ENCODE peak calls at places on chromosome 18, in six cellular contexts. O is SJSA1, T is left ventricle myocardium inferior, G is foreskin fibroblast, A is AG04450, I is HL-60. H is an unnamed sample.
A peak's percentile ranks its signal among the peaks of the same experiment; 100 is the strongest.

GRCh38 chr18:55510809-55511208 is 77.2 kb downstream of the TCF4 start:
- DNase-seq in I (no peak), A (peak; percentile 32), O (peak; percentile 53), T (no peak), G (peak; percentile 44), H (no peak)

GRCh38 chr18:8188196-8188595 is 421.0 kb upstream of the RAB12 start:
- DNase-seq in A (peak; percentile 67), T (no peak), G (peak; percentile 6), O (no peak), I (no peak), H (no peak)

GRCh38 chr18:54983041-54983686 is 23.9 kb upstream of the CCDC68 start:
- DNase-seq in T (no peak), I (peak; percentile 33), O (no peak), G (peak; percentile 44), A (peak; percentile 37), H (no peak)

GRCh38 chr18:340044-340443 is 72.2 kb upstream of the THOC1 start:
- DNase-seq in G (no peak), O (no peak), I (no peak), T (no peak), A (no peak), H (no peak)

GRCh38 chr18:36104749-36105148 is 24.4 kb downstream of the SLC39A6 start:
- DNase-seq in G (no peak), T (no peak), A (no peak), O (no peak), I (no peak), H (no peak)

GRCh38 chr18:70335892-70336726 is 47.3 kb downstream of the SOCS6 start:
- DNase-seq in G (no peak), O (no peak), I (no peak), T (no peak), A (no peak), H (no peak)

GRCh38 chr18:69109686-69110085 is 291.0 kb upstream of the DOK6 start:
- DNase-seq in A (no peak), O (no peak), I (no peak), T (no peak), G (no peak), H (no peak)

GRCh38 chr18:49008156-49008555 is 57.4 kb upstream of the SMAD7 start:
- DNase-seq in G (no peak), I (no peak), A (no peak), T (no peak), O (no peak), H (no peak)

DNA sequence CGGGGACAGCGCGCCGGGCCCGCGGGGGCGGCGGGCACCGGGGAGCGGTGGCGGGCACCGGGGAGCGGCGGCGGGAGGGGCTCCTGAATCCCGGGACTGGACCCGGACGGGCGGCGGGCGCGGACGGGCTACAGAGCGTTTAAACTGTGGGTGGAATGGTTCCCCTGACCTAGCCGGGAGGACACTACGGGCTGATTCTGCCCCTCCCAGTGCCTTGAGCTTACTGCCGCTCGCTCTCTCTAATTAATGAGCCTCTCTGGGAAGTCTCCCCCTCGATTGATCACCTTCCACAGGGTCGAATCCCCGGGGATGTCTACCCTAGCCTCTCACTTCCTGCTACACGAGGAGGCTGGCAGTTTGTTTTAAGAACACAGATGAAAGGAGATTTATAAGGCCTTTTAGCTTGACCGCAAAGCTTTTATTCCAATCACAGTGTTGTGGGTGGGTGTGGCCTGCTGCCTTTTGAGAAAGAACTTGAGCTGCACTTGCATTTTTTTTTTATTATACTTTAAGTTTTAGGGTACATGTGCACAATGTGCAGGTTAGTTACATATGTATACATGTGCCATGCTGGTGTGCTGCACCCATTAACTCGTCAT is 1.0 kb downstream of the GNAL start:
- DNase-seq in G (peak; percentile 14), I (no peak), O (no peak), T (no peak), A (no peak), H (no peak)
- H3K4me3 ChIP-seq in G (peak overlapping the region; percentile 24), I (no peak overlapping the region), O (peak overlapping the region; percentile 31), T (peak overlapping the region; percentile 73), A (peak overlapping the region; percentile 58), H (peak overlapping the region; percentile 74)

DNA sequence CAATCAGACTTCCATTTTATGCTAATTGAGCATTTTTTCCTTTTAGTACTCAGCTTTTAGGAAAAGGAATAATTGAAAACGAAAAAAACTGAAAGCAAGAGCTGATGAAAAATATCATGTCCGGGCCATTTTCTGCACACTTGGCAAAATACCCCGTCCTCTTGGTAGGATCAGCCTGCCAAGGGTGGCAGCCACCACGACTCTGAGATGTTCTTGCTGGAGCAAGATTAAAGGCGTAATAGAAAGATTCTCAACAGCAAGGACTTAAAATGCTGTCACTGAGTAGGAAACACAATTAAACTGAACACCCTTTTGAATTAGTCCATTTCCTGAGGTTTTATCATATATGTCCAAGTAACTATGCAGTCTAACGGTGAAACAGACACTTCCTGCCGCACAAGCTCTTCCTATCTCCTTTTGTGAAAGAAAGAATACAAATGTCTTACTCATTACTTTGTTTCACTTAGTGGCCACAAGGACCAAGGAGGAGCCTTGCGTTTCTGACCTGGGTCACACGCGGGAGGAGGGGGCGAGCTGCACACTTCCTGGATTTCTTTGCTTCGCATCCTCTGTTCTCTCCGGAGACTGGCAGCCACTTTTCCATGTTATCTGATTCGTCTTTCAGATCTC is 222.7 kb downstream of the PIEZO2 start:
- DNase-seq in O (peak; percentile 87), A (no peak), G (peak; percentile 57), I (no peak), T (no peak), H (no peak)
- H3K4me3 ChIP-seq in O (peak overlapping the region; percentile 15), A (peak overlapping the region; percentile 22), G (peak overlapping the region; percentile 4), I (no peak overlapping the region), T (peak overlapping the region; percentile 4), H (no peak overlapping the region)

GRCh38 chr18:32391126-32391525 is 79.6 kb downstream of the GAREM1 start:
- DNase-seq in G (no peak), A (no peak), T (no peak), I (no peak), O (no peak), H (no peak)
- H3K4me3 ChIP-seq in G (no peak overlapping the region), A (no peak overlapping the region), T (no peak overlapping the region), I (no peak overlapping the region), O (no peak overlapping the region), H (no peak overlapping the region)

GRCh38 chr18:62326646-62327348 is 1.7 kb downstream of the TNFRSF11A start:
- DNase-seq in T (no peak), O (no peak), A (no peak), I (no peak), G (no peak), H (no peak)
- H3K4me3 ChIP-seq in T (peak overlapping the region; percentile 68), O (no peak overlapping the region), A (no peak overlapping the region), I (no peak overlapping the region), G (no peak overlapping the region), H (peak overlapping the region; percentile 58)

DNA sequence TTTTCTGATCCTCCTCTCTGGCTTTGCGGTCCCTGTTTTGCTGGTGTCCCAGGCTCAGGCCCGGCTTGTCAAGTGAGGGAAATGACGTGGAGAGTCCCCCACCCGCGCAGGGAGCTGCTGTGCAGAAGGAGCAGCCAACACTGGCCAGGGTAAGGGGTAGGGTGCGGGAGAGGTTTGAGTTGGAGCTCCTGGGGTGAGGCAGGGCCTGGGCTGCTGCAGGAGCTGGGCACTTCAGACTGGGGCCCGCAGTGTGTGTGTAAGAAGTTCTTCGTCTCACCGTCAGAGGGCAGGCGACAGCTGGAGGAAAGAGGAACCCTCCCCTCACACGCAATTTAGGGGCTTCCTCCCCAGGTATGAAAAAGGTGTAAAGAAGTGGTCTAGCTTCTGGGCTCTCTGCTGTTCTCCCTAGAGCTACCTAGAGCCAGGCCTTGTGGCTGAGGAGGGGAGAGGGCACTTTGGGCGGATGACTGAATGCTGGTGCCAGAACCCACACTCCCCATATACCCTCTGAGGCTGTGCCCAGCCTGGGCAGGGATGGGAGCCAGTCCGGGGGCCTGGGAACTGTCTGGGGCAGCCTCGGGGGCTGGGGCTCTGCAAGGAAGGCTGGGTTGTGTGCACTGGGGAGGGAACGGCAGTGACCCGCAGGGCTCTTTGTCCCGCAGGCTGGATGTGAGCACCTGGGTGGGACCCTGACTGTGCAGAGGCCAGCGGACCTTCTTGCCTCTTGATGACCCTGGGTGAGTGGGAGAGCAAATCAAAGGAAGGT is 11.8 kb downstream of the CELF4 start:
- DNase-seq in T (no peak), I (no peak), G (no peak), O (no peak), A (no peak), H (no peak)
- H3K4me3 ChIP-seq in T (no peak overlapping the region), I (no peak overlapping the region), G (no peak overlapping the region), O (no peak overlapping the region), A (no peak overlapping the region), H (no peak overlapping the region)